ENCODE peak calls at places on chromosomes 2 and 18, in eight cellular contexts. One of them, this sample, is unnamed.
A peak's percentile ranks its signal among the peaks of the same experiment; 100 is the strongest.

GRCh38 chr18:48409591-48410094 is 460 bp upstream of the ZBTB7C start:
- DNase-seq in epithelial cell of esophagus: no peak
- DNase-seq in cardiac fibroblast: peak; percentile 8
- DNase-seq in foreskin fibroblast: no peak
- DNase-seq in transverse colon: no peak
- DNase-seq in iPS DF 6.9: no peak
- DNase-seq in SJSA1: peak; percentile 54
- DNase-seq in skeletal muscle cell: no peak
- DNase-seq in this sample: no peak

GRCh38 chr2:232420073-232420454 is 13.4 kb downstream of the ALPG start:
- DNase-seq in transverse colon: no peak
- DNase-seq in iPS DF 6.9: no peak
- DNase-seq in cardiac fibroblast: no peak
- DNase-seq in foreskin fibroblast: no peak
- DNase-seq in skeletal muscle cell: no peak
- DNase-seq in SJSA1: no peak
- DNase-seq in epithelial cell of esophagus: no peak
- DNase-seq in this sample: no peak

GRCh38 chr2:129253461-129253812 is 726.0 kb upstream of the RAB6C start:
- DNase-seq in transverse colon: no peak
- DNase-seq in skeletal muscle cell: no peak
- DNase-seq in SJSA1: no peak
- DNase-seq in foreskin fibroblast: no peak
- DNase-seq in epithelial cell of esophagus: peak; percentile 44
- DNase-seq in cardiac fibroblast: peak; percentile 19
- DNase-seq in iPS DF 6.9: peak; percentile 29
- DNase-seq in this sample: no peak

GRCh38 chr2:195477248-195477995 is 179.6 kb upstream of the SLC39A10 start:
- DNase-seq in cardiac fibroblast: peak; percentile 80
- DNase-seq in iPS DF 6.9: no peak
- DNase-seq in SJSA1: no peak
- DNase-seq in foreskin fibroblast: peak; percentile 43
- DNase-seq in epithelial cell of esophagus: peak; percentile 27
- DNase-seq in transverse colon: no peak
- DNase-seq in skeletal muscle cell: peak; percentile 52
- DNase-seq in this sample: peak; percentile 89

GRCh38 chr2:102753563-102754159 is 8.2 kb upstream of the TMEM182 start:
- DNase-seq in foreskin fibroblast: peak; percentile 16
- DNase-seq in skeletal muscle cell: no peak
- DNase-seq in epithelial cell of esophagus: peak; percentile 66
- DNase-seq in cardiac fibroblast: peak; percentile 66
- DNase-seq in SJSA1: no peak
- DNase-seq in transverse colon: peak; percentile 13
- DNase-seq in iPS DF 6.9: no peak
- DNase-seq in this sample: peak; percentile 64

GRCh38 chr2:22756644-22757043 is 628.3 kb upstream of the KLHL29 start:
- DNase-seq in iPS DF 6.9: no peak
- DNase-seq in transverse colon: no peak
- DNase-seq in skeletal muscle cell: no peak
- DNase-seq in cardiac fibroblast: no peak
- DNase-seq in SJSA1: no peak
- DNase-seq in epithelial cell of esophagus: no peak
- DNase-seq in foreskin fibroblast: no peak
- DNase-seq in this sample: no peak

GRCh38 chr2:122236152-122236892 is 480.9 kb downstream of the TSN start:
- DNase-seq in cardiac fibroblast: peak; percentile 91
- DNase-seq in epithelial cell of esophagus: peak; percentile 52
- DNase-seq in SJSA1: no peak
- DNase-seq in foreskin fibroblast: peak; percentile 26
- DNase-seq in skeletal muscle cell: peak; percentile 45
- DNase-seq in iPS DF 6.9: no peak
- DNase-seq in transverse colon: no peak
- DNase-seq in this sample: no peak

GRCh38 chr2:166104773-166105172 is 23.0 kb downstream of the SCN1A start:
- DNase-seq in skeletal muscle cell: no peak
- DNase-seq in SJSA1: no peak
- DNase-seq in transverse colon: no peak
- DNase-seq in cardiac fibroblast: peak; percentile 40
- DNase-seq in epithelial cell of esophagus: no peak
- DNase-seq in foreskin fibroblast: no peak
- DNase-seq in iPS DF 6.9: no peak
- DNase-seq in this sample: no peak

GRCh38 chr2:2889646-2890045 is 488.0 kb downstream of the EIPR1 start:
- DNase-seq in epithelial cell of esophagus: no peak
- DNase-seq in transverse colon: no peak
- DNase-seq in foreskin fibroblast: no peak
- DNase-seq in cardiac fibroblast: no peak
- DNase-seq in SJSA1: no peak
- DNase-seq in skeletal muscle cell: no peak
- DNase-seq in iPS DF 6.9: no peak
- DNase-seq in this sample: no peak

GRCh38 chr2:45331034-45331786 is 279.9 kb downstream of the SRBD1 start:
- DNase-seq in transverse colon: no peak
- DNase-seq in iPS DF 6.9: no peak
- DNase-seq in foreskin fibroblast: peak; percentile 74
- DNase-seq in cardiac fibroblast: no peak
- DNase-seq in skeletal muscle cell: no peak
- DNase-seq in SJSA1: no peak
- DNase-seq in epithelial cell of esophagus: no peak
- DNase-seq in this sample: no peak

GRCh38 chr2:32947076-32947483 is 327 bp downstream of the LTBP1 start:
- DNase-seq in foreskin fibroblast: no peak
- DNase-seq in transverse colon: peak; percentile 25
- DNase-seq in epithelial cell of esophagus: no peak
- DNase-seq in skeletal muscle cell: no peak
- DNase-seq in cardiac fibroblast: no peak
- DNase-seq in SJSA1: no peak
- DNase-seq in iPS DF 6.9: no peak
- DNase-seq in this sample: no peak

GRCh38 chr2:74146929-74147728 is 583 bp downstream of the BOLA3 start:
- DNase-seq in foreskin fibroblast: peak; percentile 29
- DNase-seq in skeletal muscle cell: no peak
- DNase-seq in epithelial cell of esophagus: peak; percentile 37
- DNase-seq in iPS DF 6.9: no peak
- DNase-seq in cardiac fibroblast: peak; percentile 39
- DNase-seq in SJSA1: peak; percentile 38
- DNase-seq in transverse colon: no peak
- DNase-seq in this sample: peak; percentile 14

GRCh38 chr2:149657393-149657792 is 69.8 kb upstream of the MMADHC start:
- DNase-seq in cardiac fibroblast: no peak
- DNase-seq in transverse colon: no peak
- DNase-seq in epithelial cell of esophagus: no peak
- DNase-seq in SJSA1: no peak
- DNase-seq in skeletal muscle cell: no peak
- DNase-seq in foreskin fibroblast: no peak
- DNase-seq in iPS DF 6.9: no peak
- DNase-seq in this sample: no peak

GRCh38 chr18:55323051-55323994 is 264.7 kb downstream of the TCF4 start:
- DNase-seq in skeletal muscle cell: no peak
- DNase-seq in cardiac fibroblast: peak; percentile 57
- DNase-seq in foreskin fibroblast: peak; percentile 45
- DNase-seq in iPS DF 6.9: no peak
- DNase-seq in transverse colon: no peak
- DNase-seq in SJSA1: no peak
- DNase-seq in epithelial cell of esophagus: no peak
- DNase-seq in this sample: peak; percentile 47

GRCh38 chr18:55422456-55423185 is 165.4 kb downstream of the TCF4 start:
- DNase-seq in foreskin fibroblast: no peak
- DNase-seq in epithelial cell of esophagus: no peak
- DNase-seq in transverse colon: peak; percentile 22
- DNase-seq in cardiac fibroblast: peak; percentile 83
- DNase-seq in skeletal muscle cell: no peak
- DNase-seq in SJSA1: no peak
- DNase-seq in iPS DF 6.9: no peak
- DNase-seq in this sample: peak; percentile 42

GRCh38 chr2:240782221-240782885 is 37.7 kb downstream of the KIF1A start:
- DNase-seq in skeletal muscle cell: no peak
- DNase-seq in transverse colon: no peak
- DNase-seq in cardiac fibroblast: no peak
- DNase-seq in SJSA1: no peak
- DNase-seq in iPS DF 6.9: no peak
- DNase-seq in epithelial cell of esophagus: no peak
- DNase-seq in foreskin fibroblast: no peak
- DNase-seq in this sample: no peak

GRCh38 chr2:50335433-50335832 is 696.5 kb downstream of the NRXN1 start:
- DNase-seq in transverse colon: no peak
- DNase-seq in epithelial cell of esophagus: no peak
- DNase-seq in iPS DF 6.9: no peak
- DNase-seq in cardiac fibroblast: no peak
- DNase-seq in SJSA1: no peak
- DNase-seq in skeletal muscle cell: no peak
- DNase-seq in foreskin fibroblast: no peak
- DNase-seq in this sample: no peak

GRCh38 chr18:3055201-3055600 is 42.3 kb upstream of the LPIN2 start:
- DNase-seq in iPS DF 6.9: no peak
- DNase-seq in cardiac fibroblast: peak; percentile 29
- DNase-seq in skeletal muscle cell: peak; percentile 4
- DNase-seq in transverse colon: no peak
- DNase-seq in foreskin fibroblast: no peak
- DNase-seq in SJSA1: no peak
- DNase-seq in epithelial cell of esophagus: no peak
- DNase-seq in this sample: no peak

GRCh38 chr18:49588971-49589370 is 27.1 kb downstream of the LIPG start:
- DNase-seq in skeletal muscle cell: no peak
- DNase-seq in SJSA1: no peak
- DNase-seq in foreskin fibroblast: no peak
- DNase-seq in iPS DF 6.9: no peak
- DNase-seq in cardiac fibroblast: no peak
- DNase-seq in epithelial cell of esophagus: no peak
- DNase-seq in transverse colon: no peak
- DNase-seq in this sample: no peak

GRCh38 chr18:8657050-8657820 is 48.0 kb downstream of the RAB12 start:
- DNase-seq in cardiac fibroblast: no peak
- DNase-seq in epithelial cell of esophagus: no peak
- DNase-seq in SJSA1: no peak
- DNase-seq in skeletal muscle cell: no peak
- DNase-seq in foreskin fibroblast: no peak
- DNase-seq in iPS DF 6.9: no peak
- DNase-seq in transverse colon: no peak
- DNase-seq in this sample: no peak

GRCh38 chr2:30613001-30613400 is 166.0 kb downstream of the LCLAT1 start:
- DNase-seq in iPS DF 6.9: no peak
- DNase-seq in transverse colon: no peak
- DNase-seq in cardiac fibroblast: no peak
- DNase-seq in epithelial cell of esophagus: no peak
- DNase-seq in skeletal muscle cell: no peak
- DNase-seq in SJSA1: no peak
- DNase-seq in foreskin fibroblast: no peak
- DNase-seq in this sample: no peak

GRCh38 chr2:232888839-232889529 is 18.9 kb downstream of the SNORC start:
- DNase-seq in skeletal muscle cell: no peak
- DNase-seq in cardiac fibroblast: no peak
- DNase-seq in iPS DF 6.9: no peak
- DNase-seq in transverse colon: no peak
- DNase-seq in epithelial cell of esophagus: no peak
- DNase-seq in foreskin fibroblast: no peak
- DNase-seq in SJSA1: peak; percentile 25
- DNase-seq in this sample: no peak

GRCh38 chr2:99256677-99257076 is 1.2 kb upstream of the LYG2 start:
- DNase-seq in foreskin fibroblast: no peak
- DNase-seq in iPS DF 6.9: no peak
- DNase-seq in epithelial cell of esophagus: peak; percentile 85
- DNase-seq in skeletal muscle cell: no peak
- DNase-seq in SJSA1: no peak
- DNase-seq in cardiac fibroblast: no peak
- DNase-seq in transverse colon: no peak
- DNase-seq in this sample: peak; percentile 8
- H3K4me3 ChIP-seq in foreskin fibroblast: no peak overlapping the region
- H3K4me3 ChIP-seq in iPS DF 6.9: no peak overlapping the region
- H3K4me3 ChIP-seq in epithelial cell of esophagus: no peak overlapping the region
- H3K4me3 ChIP-seq in skeletal muscle cell: no peak overlapping the region
- H3K4me3 ChIP-seq in SJSA1: no peak overlapping the region
- H3K4me3 ChIP-seq in cardiac fibroblast: no peak overlapping the region
- H3K4me3 ChIP-seq in transverse colon: no peak overlapping the region
- H3K4me3 ChIP-seq in this sample: no peak overlapping the region

GRCh38 chr2:9599430-9599829 is 31.4 kb downstream of the YWHAQ start:
- DNase-seq in SJSA1: no peak
- DNase-seq in epithelial cell of esophagus: no peak
- DNase-seq in iPS DF 6.9: no peak
- DNase-seq in transverse colon: no peak
- DNase-seq in foreskin fibroblast: no peak
- DNase-seq in skeletal muscle cell: no peak
- DNase-seq in cardiac fibroblast: no peak
- DNase-seq in this sample: no peak

GRCh38 chr2:9596621-9597311 is 34.0 kb downstream of the YWHAQ start:
- DNase-seq in epithelial cell of esophagus: no peak
- DNase-seq in foreskin fibroblast: no peak
- DNase-seq in skeletal muscle cell: no peak
- DNase-seq in SJSA1: no peak
- DNase-seq in transverse colon: no peak
- DNase-seq in iPS DF 6.9: no peak
- DNase-seq in cardiac fibroblast: no peak
- DNase-seq in this sample: no peak

GRCh38 chr2:9601397-9601796 is 29.4 kb downstream of the YWHAQ start:
- DNase-seq in epithelial cell of esophagus: no peak
- DNase-seq in iPS DF 6.9: no peak
- DNase-seq in cardiac fibroblast: no peak
- DNase-seq in SJSA1: no peak
- DNase-seq in skeletal muscle cell: no peak
- DNase-seq in foreskin fibroblast: no peak
- DNase-seq in transverse colon: no peak
- DNase-seq in this sample: no peak

GRCh38 chr2:9602412-9602811 is 28.4 kb downstream of the YWHAQ start:
- DNase-seq in transverse colon: no peak
- DNase-seq in foreskin fibroblast: no peak
- DNase-seq in cardiac fibroblast: no peak
- DNase-seq in epithelial cell of esophagus: no peak
- DNase-seq in skeletal muscle cell: no peak
- DNase-seq in iPS DF 6.9: no peak
- DNase-seq in SJSA1: no peak
- DNase-seq in this sample: no peak
- H3K4me3 ChIP-seq in transverse colon: no peak overlapping the region
- H3K4me3 ChIP-seq in foreskin fibroblast: no peak overlapping the region
- H3K4me3 ChIP-seq in cardiac fibroblast: no peak overlapping the region
- H3K4me3 ChIP-seq in epithelial cell of esophagus: no peak overlapping the region
- H3K4me3 ChIP-seq in skeletal muscle cell: no peak overlapping the region
- H3K4me3 ChIP-seq in iPS DF 6.9: no peak overlapping the region
- H3K4me3 ChIP-seq in SJSA1: no peak overlapping the region
- H3K4me3 ChIP-seq in this sample: no peak overlapping the region

GRCh38 chr2:9440058-9440727 is 16.7 kb downstream of the CPSF3 start:
- DNase-seq in cardiac fibroblast: peak; percentile 42
- DNase-seq in SJSA1: no peak
- DNase-seq in skeletal muscle cell: peak; percentile 33
- DNase-seq in transverse colon: no peak
- DNase-seq in foreskin fibroblast: peak; percentile 54
- DNase-seq in epithelial cell of esophagus: peak; percentile 60
- DNase-seq in iPS DF 6.9: no peak
- DNase-seq in this sample: peak; percentile 37
- H3K4me3 ChIP-seq in cardiac fibroblast: no peak overlapping the region
- H3K4me3 ChIP-seq in SJSA1: no peak overlapping the region
- H3K4me3 ChIP-seq in skeletal muscle cell: no peak overlapping the region
- H3K4me3 ChIP-seq in transverse colon: no peak overlapping the region
- H3K4me3 ChIP-seq in foreskin fibroblast: no peak overlapping the region
- H3K4me3 ChIP-seq in epithelial cell of esophagus: no peak overlapping the region
- H3K4me3 ChIP-seq in iPS DF 6.9: no peak overlapping the region
- H3K4me3 ChIP-seq in this sample: no peak overlapping the region

DNA sequence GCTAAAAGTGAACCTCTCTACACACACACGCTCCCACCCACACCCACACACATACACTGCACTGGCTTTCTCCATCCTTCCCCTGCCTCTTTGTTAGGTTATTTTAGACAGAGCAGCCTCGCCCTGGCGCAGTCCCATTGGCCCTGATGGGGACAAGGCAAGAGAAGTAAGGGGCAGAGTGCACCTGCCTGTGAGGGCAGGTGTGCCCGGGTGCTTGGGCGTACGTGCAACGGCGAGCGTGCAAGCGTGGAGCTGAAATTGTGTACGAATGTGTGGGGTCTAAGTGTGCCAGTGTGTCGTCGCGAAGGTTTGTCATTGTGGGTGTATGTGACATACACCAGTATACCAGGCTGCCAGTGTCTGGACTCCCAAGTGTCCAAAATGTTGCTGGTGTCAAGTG is 514 bp downstream of the LRATD1 start:
- DNase-seq in skeletal muscle cell: no peak
- DNase-seq in transverse colon: peak; percentile 26
- DNase-seq in SJSA1: no peak
- DNase-seq in cardiac fibroblast: no peak
- DNase-seq in foreskin fibroblast: no peak
- DNase-seq in iPS DF 6.9: no peak
- DNase-seq in epithelial cell of esophagus: peak; percentile 21
- DNase-seq in this sample: no peak
- H3K4me3 ChIP-seq in skeletal muscle cell: peak overlapping the region; percentile 64
- H3K4me3 ChIP-seq in transverse colon: peak overlapping the region; percentile 63
- H3K4me3 ChIP-seq in SJSA1: no peak overlapping the region
- H3K4me3 ChIP-seq in cardiac fibroblast: no peak overlapping the region
- H3K4me3 ChIP-seq in foreskin fibroblast: peak overlapping the region; percentile 58
- H3K4me3 ChIP-seq in iPS DF 6.9: peak overlapping the region; percentile 51
- H3K4me3 ChIP-seq in epithelial cell of esophagus: peak overlapping the region; percentile 95
- H3K4me3 ChIP-seq in this sample: peak overlapping the region; percentile 55

This sample was measured in astrocyte of the spinal cord.